ENCODE peak calls at places on chromosomes 6 and 20, in ten cellular contexts. M is stomach, H is GM12878, J is K562, U is H1, F is esophagus muscularis mucosa, L is sigmoid colon, D is suprapubic skin, Z is upper lobe of left lung, Q is HepG2. C is an unnamed sample.

GRCh38 chr6:144197919-144198318 is 47.6 kb downstream of the STX11 start:
- DNase-seq in U (no peak), Q (no peak), M (no peak), J (no peak), D (no peak), F (no peak), H (no peak), L (no peak), Z (no peak), C (no peak)

GRCh38 chr6:75296811-75297779 is 12.5 kb upstream of the TMEM30A start:
- DNase-seq in Z (no peak), H (no peak), D (no peak), F (no peak), J (peak), Q (peak), L (no peak), U (no peak), M (no peak), C (no peak)

GRCh38 chr6:126526547-126526946 is 186.6 kb downstream of the CENPW start:
- DNase-seq in M (no peak), H (no peak), U (no peak), D (no peak), Z (no peak), L (no peak), J (no peak), F (no peak), Q (no peak), C (no peak)

GRCh38 chr6:21037453-21037852 is 503.2 kb downstream of the CDKAL1 start:
- DNase-seq in F (no peak), L (no peak), H (peak), M (no peak), Q (no peak), Z (no peak), D (no peak), J (no peak), U (no peak), C (no peak)

GRCh38 chr20:4227085-4227821 is 211.9 kb upstream of the RNF24 start:
- DNase-seq in D (no peak), Z (no peak), Q (peak), M (no peak), L (no peak), H (no peak), F (no peak), J (peak), U (peak), C (no peak)

GRCh38 chr6:157746897-157747296 is 76.1 kb upstream of the SNX9 start:
- DNase-seq in M (no peak), H (no peak), U (no peak), Q (no peak), J (no peak), Z (no peak), D (no peak), L (no peak), F (no peak), C (no peak)

GRCh38 chr6:165832471-165832836 is 169.4 kb upstream of the PDE10A start:
- DNase-seq in J (no peak), L (no peak), Z (no peak), Q (no peak), H (no peak), U (no peak), D (no peak), F (no peak), M (no peak), C (no peak)

GRCh38 chr20:61436674-61437279 is 184.7 kb downstream of the CDH4 start:
- DNase-seq in J (no peak), M (no peak), H (no peak), F (no peak), Q (no peak), U (peak), Z (no peak), L (no peak), D (no peak), C (no peak)

GRCh38 chr6:117849087-117849486 is 58.0 kb upstream of the SLC35F1 start:
- DNase-seq in M (no peak), H (no peak), F (no peak), U (no peak), D (no peak), J (no peak), Z (no peak), L (no peak), Q (no peak), C (no peak)

GRCh38 chr6:9126845-9127560 is 691.7 kb upstream of the SLC35B3 start:
- DNase-seq in Q (no peak), J (no peak), H (no peak), D (no peak), U (no peak), L (no peak), M (no peak), F (no peak), Z (no peak), C (no peak)

GRCh38 chr6:31497595-31498476 is at the start of gene MICB:
- DNase-seq in F (peak), Q (peak), L (peak), M (peak), Z (peak), H (peak), D (peak), J (peak), U (peak), C (peak)
- TF ChIP-seq POLR2A in F (no peak), Q (peak), L (no peak), M (no peak), Z (peak), H (peak), D (no peak), J (peak), U (no peak), C (peak)

GRCh38 chr6:17505767-17506280 is 94.3 kb upstream of the FAM8A1 start:
- DNase-seq in Q (no peak), H (no peak), F (peak), J (no peak), L (no peak), M (no peak), Z (no peak), D (no peak), U (peak), C (no peak)
- TF ChIP-seq EP300 in Q (no peak), H (no peak), F (no peak), J (no peak), L (no peak), M (no peak), Z (no peak), D (no peak), U (no peak), C (no peak)

GRCh38 chr6:48512396-48512795 is 401.4 kb upstream of the PTCHD4 start:
- DNase-seq in J (no peak), Z (no peak), D (no peak), U (no peak), M (no peak), Q (no peak), F (no peak), H (no peak), L (no peak), C (no peak)
- TF ChIP-seq POLR2AphosphoS5 in J (no peak), Z (no peak), D (no peak), U (no peak), M (no peak), Q (no peak), F (no peak), H (no peak), L (no peak), C (no peak)

GRCh38 chr6:2132416-2132815 is 113.0 kb downstream of the GMDS start:
- DNase-seq in U (no peak), H (no peak), M (no peak), L (no peak), F (no peak), Q (no peak), D (no peak), Z (no peak), J (no peak), C (no peak)

GRCh38 chr6:2127484-2127911 is 117.9 kb downstream of the GMDS start:
- DNase-seq in Q (no peak), J (peak), U (no peak), D (no peak), L (peak), H (peak), M (no peak), Z (peak), F (no peak), C (peak)

GRCh38 chr6:2126351-2126750 is 119.1 kb downstream of the GMDS start:
- DNase-seq in M (no peak), F (no peak), U (no peak), Q (no peak), L (no peak), D (no peak), J (no peak), Z (no peak), H (no peak), C (no peak)

GRCh38 chr6:2132911-2133310 is 112.5 kb downstream of the GMDS start:
- DNase-seq in F (no peak), Z (no peak), M (no peak), D (no peak), U (no peak), H (no peak), J (no peak), L (no peak), Q (no peak), C (no peak)

DNA sequence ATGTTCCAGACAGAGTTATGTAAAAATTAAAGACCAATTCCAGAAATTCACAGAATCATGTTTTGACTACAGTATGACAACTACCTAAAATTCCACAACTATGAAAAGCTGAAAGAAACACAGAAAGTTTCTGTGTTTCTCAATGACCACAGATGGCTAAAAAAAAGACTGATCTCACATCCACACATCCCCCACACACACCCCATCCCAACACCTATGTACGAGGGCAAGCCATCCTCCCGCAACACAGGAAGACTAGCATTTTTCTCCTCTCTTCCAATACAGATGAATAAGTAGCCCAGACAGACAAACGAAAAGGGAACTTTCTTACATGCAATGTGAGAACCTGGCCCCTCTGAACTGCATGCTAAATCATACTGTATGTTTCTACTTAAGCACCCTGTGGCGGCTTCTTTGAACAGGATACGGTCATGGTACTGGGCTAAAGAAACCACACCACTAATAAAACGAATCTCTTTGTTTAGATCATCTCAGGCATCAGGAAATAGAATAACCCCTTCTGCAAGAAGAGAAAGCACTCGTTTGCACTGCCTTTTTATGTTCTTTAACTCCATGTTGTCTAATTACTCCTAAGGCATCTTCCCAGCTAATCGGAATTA is 116.2 kb downstream of the GMDS start:
- DNase-seq in Q (no peak), U (no peak), Z (no peak), J (no peak), D (no peak), L (no peak), M (no peak), F (no peak), H (peak), C (no peak)
- TF ChIP-seq POLR2A in Q (no peak), U (no peak), Z (no peak), J (no peak), D (no peak), L (no peak), M (no peak), F (no peak), H (no peak), C (no peak)

DNA sequence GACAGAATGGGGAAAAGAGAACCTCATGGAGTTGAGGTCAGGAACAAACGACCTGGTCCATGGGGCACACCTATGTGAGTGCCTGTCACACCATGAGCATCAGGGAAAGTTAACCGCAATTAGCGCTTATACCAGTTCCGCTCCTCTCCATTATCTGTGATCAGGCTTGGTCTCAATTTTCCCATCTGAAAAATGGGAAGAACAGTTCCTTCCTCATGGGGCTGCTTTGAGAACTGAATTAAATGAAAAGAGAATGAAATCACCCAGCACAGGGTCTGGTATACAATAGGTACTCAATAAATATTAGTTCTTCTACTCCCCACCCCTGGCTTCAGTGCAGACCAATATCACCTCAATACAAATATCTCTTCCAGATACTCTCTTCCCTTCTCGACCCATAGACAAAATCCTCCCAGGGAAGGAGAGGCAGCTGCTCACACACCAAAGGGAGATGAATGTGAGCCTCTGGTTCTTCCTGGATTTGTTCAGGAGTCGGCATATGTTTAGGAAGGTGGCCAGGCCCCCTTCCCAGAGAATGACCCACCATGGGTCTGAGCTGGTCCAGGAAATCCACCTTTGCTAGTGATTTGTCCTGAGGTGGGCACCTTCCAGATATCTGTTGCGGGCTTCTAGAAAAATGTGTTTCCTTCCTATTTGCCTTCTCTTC is 2.4 kb upstream of the PTGIS start:
- DNase-seq in J (no peak), H (no peak), D (peak), Z (no peak), F (no peak), L (peak), U (no peak), Q (no peak), M (no peak), C (no peak)
- TF ChIP-seq EP300 in J (no peak), H (no peak), D (no peak), Z (no peak), F (no peak), L (no peak), U (no peak), Q (no peak), M (no peak), C (no peak)

DNA sequence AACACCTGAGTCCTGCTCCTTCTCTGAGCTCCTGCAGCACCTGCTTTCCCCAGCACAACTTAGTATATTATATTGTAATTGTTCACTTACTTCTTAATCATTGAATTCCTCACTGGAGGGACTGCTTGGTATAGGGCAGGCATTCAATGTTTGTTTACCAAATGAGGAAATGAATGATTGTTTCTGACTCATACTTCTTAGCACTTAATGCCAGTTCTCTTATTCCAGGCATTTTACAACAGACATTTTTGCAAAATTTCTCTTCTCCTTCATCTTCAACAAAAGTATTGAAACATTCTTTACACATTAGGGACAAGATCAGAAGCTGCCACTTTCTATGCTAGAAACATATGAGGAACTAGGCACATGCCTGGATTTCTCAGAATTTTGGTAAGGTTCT is 119.4 kb downstream of the TBX18 start:
- DNase-seq in Q (no peak), F (no peak), M (no peak), U (no peak), J (no peak), H (no peak), D (no peak), L (no peak), Z (no peak), C (no peak)
- TF ChIP-seq POLR2AphosphoS5 in Q (no peak), F (no peak), M (no peak), U (no peak), J (no peak), H (no peak), D (no peak), L (no peak), Z (no peak), C (no peak)

C was measured in transverse colon.